ENCODE peak calls at places on chromosome 6, in nine cellular contexts. W, B, Z, O, C, M, D, F and L are unnamed samples. For H3K9me2, the result is how much of the 10 kb centered on the place peaks cover.

GRCh38 chr6:42224222-42225042 is 6.8 kb upstream of the MRPS10 start:
- DNase-seq in W (peak), B (no peak), Z (peak), O (peak), C (no peak), M (peak), D (peak), F (peak), L (no peak)

GRCh38 chr6:164095056-164095455 is 680.5 kb downstream of the QKI start:
- DNase-seq in W (no peak), B (no peak), Z (no peak), O (no peak), C (no peak), M (no peak), D (no peak), F (no peak), L (no peak)

GRCh38 chr6:158943380-158944032 is 56.5 kb downstream of the RSPH3 start:
- DNase-seq in W (no peak), B (no peak), Z (no peak), O (no peak), C (no peak), M (no peak), D (no peak), F (no peak), L (no peak)

GRCh38 chr6:135922746-135923145 is 71.2 kb downstream of the PDE7B start:
- DNase-seq in W (no peak), B (no peak), Z (no peak), O (no peak), C (no peak), M (peak), D (peak), F (peak), L (no peak)

GRCh38 chr6:112202639-112203341 is 51.6 kb downstream of the LAMA4 start:
- DNase-seq in W (peak), B (peak), Z (no peak), O (no peak), C (no peak), M (peak), D (no peak), F (no peak), L (no peak)

GRCh38 chr6:99603421-99604160 is 3.0 kb upstream of the PRDM13 start:
- DNase-seq in W (no peak), B (no peak), Z (no peak), O (no peak), C (peak), M (peak), D (no peak), F (peak), L (no peak)

GRCh38 chr6:47153066-47153755 is 111.1 kb upstream of the ADGRF1 start:
- DNase-seq in W (peak), B (no peak), Z (no peak), O (no peak), C (peak), M (peak), D (no peak), F (no peak), L (no peak)

GRCh38 chr6:161417712-161418457 is 144.0 kb upstream of the AGPAT4 start:
- DNase-seq in W (no peak), B (no peak), Z (no peak), O (no peak), C (peak), M (peak), D (peak), F (peak), L (no peak)

GRCh38 chr6:142412241-142412640 is 110.4 kb downstream of the ADGRG6 start:
- DNase-seq in W (no peak), B (no peak), Z (no peak), O (no peak), C (no peak), M (no peak), D (no peak), F (no peak), L (no peak)

GRCh38 chr6:147999001-147999540 is 343.6 kb upstream of the SASH1 start:
- DNase-seq in W (no peak), B (no peak), Z (no peak), O (peak), C (no peak), M (no peak), D (no peak), F (no peak), L (no peak)

GRCh38 chr6:11381801-11382513 is 149.5 kb upstream of the NEDD9 start:
- DNase-seq in W (no peak), B (peak), Z (no peak), O (peak), C (no peak), M (no peak), D (no peak), F (no peak), L (peak)

GRCh38 chr6:141541766-141542324 is 590.9 kb upstream of the GJE1 start:
- DNase-seq in W (no peak), B (no peak), Z (no peak), O (no peak), C (no peak), M (no peak), D (peak), F (no peak), L (peak)

GRCh38 chr6:64733433-64733832 is 973.6 kb downstream of the EYS start:
- DNase-seq in W (no peak), B (no peak), Z (no peak), O (no peak), C (no peak), M (no peak), D (no peak), F (no peak), L (no peak)

GRCh38 chr6:44762496-44762895 is 375.0 kb downstream of the CDC5L start:
- DNase-seq in W (peak), B (no peak), Z (no peak), O (no peak), C (no peak), M (no peak), D (no peak), F (no peak), L (no peak)

GRCh38 chr6:20447581-20448132 is 46.0 kb downstream of the E2F3 start:
- DNase-seq in W (no peak), B (no peak), Z (no peak), O (no peak), C (no peak), M (peak), D (no peak), F (no peak), L (no peak)

GRCh38 chr6:125439512-125439911 is 137.7 kb upstream of the HDDC2 start:
- DNase-seq in W (no peak), B (no peak), Z (no peak), O (no peak), C (no peak), M (no peak), D (no peak), F (no peak), L (no peak)

GRCh38 chr6:73968358-73968757 is 272.4 kb downstream of the CD109 start:
- DNase-seq in W (no peak), B (no peak), Z (no peak), O (no peak), C (no peak), M (no peak), D (peak), F (no peak), L (no peak)

GRCh38 chr6:73965408-73966145 is 269.6 kb downstream of the CD109 start:
- DNase-seq in W (no peak), B (no peak), Z (no peak), O (no peak), C (no peak), M (no peak), D (no peak), F (no peak), L (no peak)

GRCh38 chr6:73969982-73970960 is 274.3 kb downstream of the CD109 start:
- DNase-seq in W (no peak), B (peak), Z (peak), O (peak), C (peak), M (peak), D (peak), F (peak), L (peak)

GRCh38 chr6:73964455-73964854 is 268.5 kb downstream of the CD109 start:
- DNase-seq in W (no peak), B (no peak), Z (no peak), O (no peak), C (no peak), M (no peak), D (peak), F (no peak), L (no peak)
- H3K9me2 ChIP-seq in W (under half), B (under half), Z (under half), O (under half), C (under half), M (under half), D (under half), F (under half), L (under half)

DNA sequence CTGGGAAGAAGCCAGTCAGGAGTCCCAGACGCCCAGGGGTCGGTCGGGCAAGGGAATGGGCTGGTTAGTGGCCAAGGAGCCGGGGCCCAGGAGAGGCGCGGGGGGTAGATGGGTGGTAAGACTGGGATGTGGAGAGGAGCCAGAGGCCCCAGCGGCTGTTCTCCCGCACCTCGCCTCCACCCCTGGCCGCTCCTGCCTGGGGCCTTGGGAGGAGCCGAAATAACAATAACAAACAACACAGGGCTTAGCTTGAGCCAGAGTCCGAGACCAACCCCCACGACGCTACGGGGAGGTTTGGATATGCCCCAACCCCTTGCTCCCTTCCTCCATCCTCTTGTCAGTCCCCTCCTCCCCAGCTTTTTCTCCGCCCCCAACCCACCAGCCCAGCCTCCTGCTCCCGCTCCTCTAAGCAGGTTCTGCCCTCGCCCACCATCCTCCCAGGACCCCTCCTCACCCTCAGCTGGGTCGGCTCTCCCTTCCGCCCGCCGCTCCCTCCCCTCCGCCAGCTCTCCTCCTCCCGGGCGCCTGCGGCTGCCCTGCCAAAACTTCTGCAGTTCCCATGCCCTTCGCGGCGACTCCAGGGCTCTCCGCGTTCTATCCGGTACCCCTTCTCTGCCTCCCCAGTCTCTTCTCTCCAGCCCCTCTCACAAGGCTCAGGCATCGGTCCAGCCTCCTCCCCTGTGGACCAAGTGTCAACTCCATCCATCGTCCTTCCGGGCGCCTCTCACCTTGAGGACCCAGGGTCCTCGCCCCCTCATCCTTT is 1.1 kb downstream of the RNF39 start:
- DNase-seq in W (peak), B (no peak), Z (no peak), O (no peak), C (peak), M (peak), D (peak), F (peak), L (no peak)
- H2AFZ ChIP-seq in W (peak), B (no peak), Z (no peak), O (no peak), C (peak), M (peak), D (peak), F (peak), L (no peak)

GRCh38 chr6:52640916-52641315 is 30.0 kb upstream of the TMEM14A start:
- DNase-seq in W (no peak), B (no peak), Z (no peak), O (no peak), C (no peak), M (no peak), D (no peak), F (no peak), L (no peak)
- H3K9me2 ChIP-seq in W (under half), B (under half), Z (under half), O (under half), C (under half), M (under half), D (under half), F (under half), L (under half)

DNA sequence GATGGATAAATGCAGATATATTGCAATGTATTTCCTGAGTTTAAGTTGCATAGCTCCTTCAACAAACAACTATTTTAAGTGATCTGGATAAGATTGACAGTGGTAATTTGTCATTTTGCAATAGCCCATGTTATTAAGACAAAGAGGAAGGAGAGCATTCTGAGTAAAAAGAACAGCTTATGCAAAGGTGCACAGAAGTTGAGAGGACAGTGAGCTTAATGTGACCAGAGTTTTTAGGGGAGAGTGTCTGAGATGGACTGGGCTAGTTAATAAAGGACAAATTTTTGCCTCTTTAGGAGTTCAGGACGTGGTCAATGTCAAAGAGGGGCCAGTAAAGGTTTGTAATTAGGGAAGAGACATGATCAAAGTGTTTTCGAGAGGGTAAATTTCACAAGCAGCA is 48.8 kb upstream of the FBXO30 start:
- DNase-seq in W (no peak), B (no peak), Z (no peak), O (peak), C (no peak), M (no peak), D (no peak), F (no peak), L (peak)
- H2AFZ ChIP-seq in W (no peak), B (no peak), Z (no peak), O (peak), C (no peak), M (no peak), D (no peak), F (no peak), L (peak)

DNA sequence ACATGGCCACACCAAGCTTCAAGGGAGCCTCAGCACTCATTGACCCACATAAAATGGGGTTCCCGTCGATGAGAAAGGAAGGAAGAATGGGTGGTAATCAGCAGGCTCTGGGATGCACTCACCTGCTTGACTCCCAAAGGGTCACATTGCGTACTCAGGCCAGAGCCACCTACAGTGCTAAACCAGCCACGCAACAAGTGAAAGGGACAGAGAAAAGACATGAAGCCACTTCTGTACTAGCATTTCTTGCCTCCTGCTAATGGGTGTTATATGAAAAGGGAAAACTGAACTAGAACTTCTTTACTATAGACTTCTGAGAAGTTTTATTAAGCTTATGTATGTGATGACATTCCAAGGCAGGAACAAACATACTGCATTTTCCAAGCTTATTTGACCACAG is 95.9 kb upstream of the GCM1 start:
- DNase-seq in W (no peak), B (no peak), Z (no peak), O (no peak), C (no peak), M (no peak), D (no peak), F (no peak), L (peak)
- H3K9me2 ChIP-seq in W (under half), B (under half), Z (under half), O (under half), C (under half), M (under half), D (under half), F (under half), L (under half)

GRCh38 chr6:29831776-29832175 is 4.2 kb downstream of the HLA-G start:
- DNase-seq in W (no peak), B (no peak), Z (no peak), O (no peak), C (no peak), M (no peak), D (no peak), F (no peak), L (no peak)
- H2AFZ ChIP-seq in W (no peak), B (no peak), Z (no peak), O (no peak), C (no peak), M (no peak), D (no peak), F (no peak), L (no peak)